ENCODE peak calls at places on chromosome 20, in five cellular contexts. E is left cardiac atrium; R is nephron progenitor cell; L is germinal center; T is stimulated activated CD4-positive, alpha-beta T cell treated with anti-CD3 and anti-CD28 coated beads, Interleukin-2, amount 100 ng/mL, for 24 hours. P is an unnamed sample.

GRCh38 chr20:57508381-57508780 is 16.6 kb downstream of the CTCFL start:
- DNase-seq in E (no peak), R (no peak), L (no peak), T (no peak), P (no peak)

GRCh38 chr20:17495826-17496225 is 35.4 kb downstream of the BFSP1 start:
- DNase-seq in L (no peak), E (no peak), T (no peak), R (no peak), P (no peak)

GRCh38 chr20:61908057-61909026 is 157.3 kb downstream of the TAF4 start:
- DNase-seq in R (no peak), E (no peak), T (no peak), L (no peak), P (no peak)

GRCh38 chr20:49742948-49743347 is 29.3 kb upstream of the B4GALT5 start:
- DNase-seq in L (no peak), T (no peak), R (no peak), E (no peak), P (no peak)

GRCh38 chr20:62369508-62370114 is 2.5 kb upstream of the LAMA5 start:
- DNase-seq in R (no peak), T (no peak), L (no peak), E (no peak), P (no peak)

GRCh38 chr20:52010541-52010940 is 181.0 kb downstream of the ZFP64 start:
- DNase-seq in L (no peak), R (no peak), E (no peak), T (no peak), P (no peak)

GRCh38 chr20:5691918-5692618 is 58.1 kb upstream of the SHLD1 start:
- DNase-seq in T (no peak), L (peak), R (peak), E (no peak), P (no peak)

GRCh38 chr20:20915855-20916254 is 190.3 kb downstream of the LINC00237 start:
- DNase-seq in R (no peak), L (no peak), E (no peak), T (no peak), P (no peak)

GRCh38 chr20:24955045-24955444 is 6.0 kb downstream of the CST7 start:
- DNase-seq in T (no peak), L (peak), R (no peak), E (no peak), P (no peak)

GRCh38 chr20:40335437-40335836 is 353.6 kb downstream of the MAFB start:
- DNase-seq in T (no peak), L (no peak), R (no peak), E (no peak), P (no peak)

GRCh38 chr20:38304845-38305447 is 990 bp downstream of the BPI start:
- DNase-seq in L (peak), R (peak), E (peak), T (peak), P (no peak)

GRCh38 chr20:2847802-2848201 is 7.3 kb downstream of the VPS16 start:
- DNase-seq in T (no peak), R (no peak), E (no peak), L (no peak), P (no peak)

GRCh38 chr20:38628580-38629470 is 27.2 kb downstream of the ARHGAP40 start:
- DNase-seq in E (no peak), L (no peak), R (no peak), T (no peak), P (no peak)

GRCh38 chr20:10513931-10514575 is 78.9 kb downstream of the SLX4IP start:
- DNase-seq in T (no peak), R (no peak), E (no peak), L (no peak), P (no peak)

GRCh38 chr20:38354227-38354626 is 7.9 kb downstream of the LBP start:
- DNase-seq in L (no peak), T (no peak), R (no peak), E (no peak), P (no peak)

GRCh38 chr20:2329286-2329685 is 33.5 kb downstream of the TGM3 start:
- DNase-seq in L (no peak), E (no peak), R (no peak), T (no peak), P (no peak)

GRCh38 chr20:44393608-44394519 is 38.4 kb downstream of the HNF4A start:
- DNase-seq in R (no peak), L (no peak), E (no peak), T (no peak), P (no peak)

GRCh38 chr20:35952480-35953410 is 1.6 kb downstream of the SCAND1 start:
- DNase-seq in T (no peak), E (no peak), R (no peak), L (no peak), P (no peak)

GRCh38 chr20:25315418-25316210 is 67.7 kb downstream of the PYGB start:
- DNase-seq in T (no peak), R (no peak), E (no peak), L (no peak), P (no peak)

GRCh38 chr20:18331694-18332093 is 43.4 kb downstream of the ZNF133 start:
- DNase-seq in L (no peak), E (no peak), T (no peak), R (no peak), P (no peak)

GRCh38 chr20:3712279-3712873 is at the start of gene SIGLEC1:
- DNase-seq in E (peak), T (no peak), L (no peak), R (no peak), P (no peak)

GRCh38 chr20:63968928-63969760 is 586 bp downstream of the ZNF512B start:
- DNase-seq in R (peak), L (no peak), T (peak), E (peak), P (peak)